ENCODE peak calls at places on chromosomes 7 and 10, in six cellular contexts. J is body of pancreas, K is sigmoid colon, G is fibroblast of lung, O is pancreas, U is adrenal gland. M is an unnamed sample. For H3K4me1, the result is how much of the 10 kb centered on the place peaks cover.

GRCh38 chr10:123144697-123145541 is 3.0 kb upstream of the HMX2 start:
- DNase-seq in J (peak), K (no peak), G (no peak), O (no peak), U (no peak), M (no peak)

GRCh38 chr10:5314866-5315265 is 49.9 kb upstream of the UCN3 start:
- DNase-seq in J (peak), K (no peak), G (no peak), O (peak), U (no peak), M (no peak)

GRCh38 chr7:27160546-27161213 is 4.2 kb upstream of the HOXA7 start:
- DNase-seq in J (peak), K (peak), G (peak), O (peak), U (peak), M (peak)

GRCh38 chr7:73850212-73850611 is 7.9 kb upstream of the METTL27 start:
- DNase-seq in J (no peak), K (no peak), G (no peak), O (no peak), U (no peak), M (no peak)

GRCh38 chr7:24786306-24786705 is 29.0 kb upstream of the GSDME start:
- DNase-seq in J (no peak), K (no peak), G (no peak), O (no peak), U (no peak), M (no peak)

GRCh38 chr7:8765374-8765773 is 332.0 kb downstream of the NXPH1 start:
- DNase-seq in J (no peak), K (no peak), G (no peak), O (no peak), U (no peak), M (no peak)

GRCh38 chr7:27116962-27117686 is 13.4 kb downstream of the HOXA4 start:
- DNase-seq in J (no peak), K (peak), G (peak), O (no peak), U (no peak), M (no peak)

GRCh38 chr10:112393341-112393740 is 19.4 kb downstream of the ACSL5 start:
- DNase-seq in J (no peak), K (no peak), G (no peak), O (no peak), U (no peak), M (no peak)

GRCh38 chr7:52100-52499 is 140.3 kb upstream of the FAM20C start:
- DNase-seq in J (no peak), K (no peak), G (no peak), O (no peak), U (no peak), M (no peak)

GRCh38 chr10:125661942-125662515 is 20.9 kb downstream of the TEX36 start:
- DNase-seq in J (no peak), K (no peak), G (peak), O (no peak), U (no peak), M (peak)

GRCh38 chr10:30747633-30748032 is 118.1 kb upstream of the LYZL2 start:
- DNase-seq in J (no peak), K (no peak), G (peak), O (no peak), U (no peak), M (no peak)

GRCh38 chr10:120508393-120508792 is 51.4 kb downstream of the PLPP4 start:
- DNase-seq in J (no peak), K (no peak), G (peak), O (no peak), U (no peak), M (peak)

GRCh38 chr7:114413741-114414140 is 874 bp upstream of the FOXP2 start:
- DNase-seq in J (no peak), K (no peak), G (no peak), O (no peak), U (no peak), M (peak)

GRCh38 chr10:28418069-28418468 is 114.8 kb upstream of the WAC start:
- DNase-seq in J (no peak), K (no peak), G (no peak), O (no peak), U (no peak), M (no peak)

GRCh38 chr7:151505433-151505832 is 14.3 kb downstream of the RHEB start:
- DNase-seq in J (no peak), K (no peak), G (no peak), O (no peak), U (no peak), M (no peak)

GRCh38 chr10:57262908-57263307 is 901.8 kb upstream of the ZWINT start:
- DNase-seq in J (no peak), K (no peak), G (no peak), O (no peak), U (no peak), M (no peak)

GRCh38 chr7:83532229-83532628 is 116.7 kb downstream of the SEMA3E start:
- DNase-seq in J (no peak), K (no peak), G (peak), O (no peak), U (no peak), M (no peak)

GRCh38 chr10:22325272-22325947 is 4.5 kb downstream of the BMI1 start:
- DNase-seq in J (peak), K (peak), G (peak), O (peak), U (peak), M (peak)

GRCh38 chr7:74275401-74275881 is 13.8 kb upstream of the CLIP2 start:
- DNase-seq in J (peak), K (no peak), G (no peak), O (no peak), U (no peak), M (peak)

GRCh38 chr10:86439544-86439943 is 72.9 kb upstream of the GRID1 start:
- DNase-seq in J (peak), K (peak), G (peak), O (no peak), U (peak), M (peak)

GRCh38 chr7:4739528-4739992 is 35.9 kb upstream of the AP5Z1 start:
- DNase-seq in J (peak), K (no peak), G (peak), O (peak), U (no peak), M (peak)

DNA sequence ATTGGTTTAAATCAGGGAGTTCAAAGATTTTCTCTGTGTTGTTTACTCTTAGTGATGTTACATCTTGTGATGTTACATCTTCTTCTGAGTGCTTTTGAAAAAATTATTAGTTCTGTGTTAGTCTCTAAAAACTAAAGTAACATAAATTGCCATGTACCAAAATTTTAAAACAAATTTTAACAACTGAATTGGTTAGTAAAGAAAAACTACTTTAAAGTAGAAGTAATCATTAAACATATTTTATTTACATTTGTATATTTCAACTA is 5.2 kb upstream of the IGF2BP3 start:
- DNase-seq in J (no peak), K (no peak), G (no peak), O (no peak), U (no peak), M (no peak)
- H3K4me3 ChIP-seq in J (no peak), K (no peak), G (no peak), O (no peak), U (no peak), M (peak)

GRCh38 chr10:88117869-88118632 is 254.6 kb downstream of the PTEN start:
- DNase-seq in J (peak), K (no peak), G (no peak), O (no peak), U (no peak), M (no peak)
- H3K4me1 ChIP-seq in J (under half), K (under half), G (under half), O (under half), U (under half), M (under half)

GRCh38 chr10:118867768-118868167 is 113.0 kb upstream of the CACUL1 start:
- DNase-seq in J (no peak), K (no peak), G (no peak), O (no peak), U (no peak), M (no peak)
- H3K4me3 ChIP-seq in J (no peak), K (no peak), G (no peak), O (no peak), U (no peak), M (no peak)

GRCh38 chr10:11048707-11049296 is 31.1 kb downstream of the CELF2 start:
- DNase-seq in J (no peak), K (no peak), G (no peak), O (no peak), U (no peak), M (no peak)

GRCh38 chr10:11051001-11051324 is 33.3 kb downstream of the CELF2 start:
- DNase-seq in J (no peak), K (no peak), G (no peak), O (no peak), U (no peak), M (no peak)

GRCh38 chr10:11050301-11051000 is 32.8 kb downstream of the CELF2 start:
- DNase-seq in J (no peak), K (no peak), G (no peak), O (no peak), U (no peak), M (no peak)

GRCh38 chr10:11046766-11047165 is 29.1 kb downstream of the CELF2 start:
- DNase-seq in J (no peak), K (no peak), G (no peak), O (no peak), U (no peak), M (no peak)

GRCh38 chr10:11049772-11050171 is 32.1 kb downstream of the CELF2 start:
- DNase-seq in J (no peak), K (no peak), G (no peak), O (no peak), U (no peak), M (no peak)
- H3K4me1 ChIP-seq in J (under half), K (half or more), G (under half), O (under half), U (under half), M (under half)

GRCh38 chr7:92586403-92586802 is 3.8 kb downstream of the FAM133B start:
- DNase-seq in J (no peak), K (no peak), G (peak), O (no peak), U (no peak), M (no peak)

GRCh38 chr7:92589056-92589455 is 1.1 kb downstream of the FAM133B start:
- DNase-seq in J (no peak), K (no peak), G (no peak), O (no peak), U (no peak), M (no peak)

GRCh38 chr7:92590711-92591310 is 621 bp upstream of the FAM133B start:
- DNase-seq in J (no peak), K (no peak), G (no peak), O (no peak), U (no peak), M (no peak)

GRCh38 chr7:92584953-92585352 is 5.2 kb downstream of the FAM133B start:
- DNase-seq in J (no peak), K (no peak), G (no peak), O (no peak), U (no peak), M (no peak)

GRCh38 chr7:92588561-92588960 is 1.6 kb downstream of the FAM133B start:
- DNase-seq in J (no peak), K (no peak), G (no peak), O (no peak), U (no peak), M (peak)
- H3K4me3 ChIP-seq in J (no peak), K (peak), G (peak), O (no peak), U (no peak), M (peak)

GRCh38 chr10:14616465-14616864 is 158.2 kb downstream of the FAM107B start:
- DNase-seq in J (no peak), K (no peak), G (no peak), O (no peak), U (no peak), M (no peak)

GRCh38 chr10:14613570-14613918 is 161.2 kb downstream of the FAM107B start:
- DNase-seq in J (no peak), K (no peak), G (no peak), O (no peak), U (no peak), M (no peak)

GRCh38 chr10:14618669-14619068 is 156.0 kb downstream of the FAM107B start:
- DNase-seq in J (no peak), K (no peak), G (no peak), O (no peak), U (no peak), M (no peak)

GRCh38 chr10:14617850-14618249 is 156.8 kb downstream of the FAM107B start:
- DNase-seq in J (no peak), K (no peak), G (peak), O (no peak), U (no peak), M (no peak)

GRCh38 chr10:14617125-14617524 is 157.6 kb downstream of the FAM107B start:
- DNase-seq in J (no peak), K (no peak), G (no peak), O (no peak), U (no peak), M (no peak)
- H3K4me1 ChIP-seq in J (under half), K (under half), G (under half), O (under half), U (under half), M (under half)

DNA sequence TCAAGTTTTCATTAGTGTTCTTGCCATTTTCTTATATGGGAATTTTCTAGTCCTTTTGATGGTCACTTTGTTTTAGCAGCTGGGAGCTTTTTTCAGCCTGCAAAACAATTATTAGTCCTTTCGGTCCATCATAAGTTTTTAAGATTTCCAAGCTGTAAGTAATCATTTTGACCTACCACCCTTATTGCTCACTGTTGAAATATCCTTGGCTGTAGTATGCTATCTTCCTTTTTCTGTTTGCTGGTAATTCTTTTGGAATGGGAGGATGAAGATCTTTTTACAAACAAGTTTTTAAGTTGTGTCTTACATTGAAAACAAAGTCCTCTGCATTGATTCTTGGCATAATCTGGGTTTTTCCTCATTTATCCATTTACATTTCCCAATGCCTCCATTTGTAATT is 24.0 kb downstream of the BZW2 start:
- DNase-seq in J (no peak), K (no peak), G (peak), O (no peak), U (no peak), M (no peak)
- H3K4me3 ChIP-seq in J (no peak), K (no peak), G (no peak), O (no peak), U (no peak), M (no peak)

GRCh38 chr7:100367676-100368613 is 5.3 kb upstream of the PILRA start:
- DNase-seq in J (no peak), K (no peak), G (no peak), O (no peak), U (no peak), M (no peak)
- H3K4me1 ChIP-seq in J (under half), K (under half), G (under half), O (under half), U (under half), M (under half)

DNA sequence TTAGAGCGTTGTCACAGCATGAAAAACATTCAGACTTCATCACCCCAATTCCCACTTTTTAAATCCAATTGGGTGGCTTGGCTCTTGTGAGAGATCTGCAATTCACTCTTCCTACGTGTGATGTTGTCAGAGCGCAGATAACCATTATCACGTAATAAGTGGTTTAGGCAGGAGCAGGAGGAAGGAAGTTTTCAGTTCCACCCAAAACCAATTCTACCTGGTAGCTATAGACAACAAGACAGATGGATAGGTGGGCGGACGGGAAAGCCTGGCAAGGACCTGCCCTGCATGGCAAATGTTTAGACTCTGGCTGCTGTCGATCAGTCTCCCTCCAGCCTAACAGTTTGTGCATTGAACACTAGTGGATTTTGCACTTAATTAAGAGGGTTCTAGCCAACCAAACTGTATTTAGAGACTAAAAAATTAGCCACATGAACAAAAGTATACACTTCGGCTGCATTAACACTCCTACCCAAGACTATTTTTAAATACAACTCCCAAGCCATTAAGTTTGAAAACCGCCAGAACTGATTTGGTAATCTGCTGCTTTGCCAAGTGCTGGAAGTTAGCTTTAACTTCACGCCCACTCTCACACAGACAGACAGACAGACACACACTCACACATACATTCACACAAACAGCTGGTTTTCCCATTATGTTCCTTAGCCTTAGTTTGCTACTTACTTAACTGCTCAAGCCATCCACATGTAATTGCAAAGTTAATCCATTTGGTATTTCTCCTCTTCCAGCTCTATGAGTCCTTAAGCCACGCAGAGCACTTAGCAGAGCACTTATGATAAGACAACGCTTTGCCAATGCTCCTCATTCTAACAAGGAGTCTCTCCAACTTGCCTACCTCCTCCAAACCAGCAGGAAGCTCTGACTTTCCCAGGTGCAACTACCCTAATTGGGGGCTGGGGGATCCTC is 8.5 kb downstream of the COBL start:
- DNase-seq in J (no peak), K (no peak), G (peak), O (no peak), U (no peak), M (no peak)
- H3K4me3 ChIP-seq in J (no peak), K (no peak), G (no peak), O (no peak), U (no peak), M (no peak)

M was measured in SJCRH30.